ENCODE peak calls at places on chromosomes 5 and 9, in four cellular contexts. G is stimulated activated naive CD8-positive, alpha-beta T cell treated with anti-CD3 and anti-CD28 coated beads, Interleukin-15, Interleukin-2, amounts not matched to agents 100 U/mL and 50 U/mL, for 24 hours; J is H7; T is heart right ventricle. R is an unnamed sample.

GRCh38 chr9:128771094-128771721 is 519 bp downstream of the ZER1 start:
- DNase-seq in J (no peak), G (peak; percentile 13), T (no peak), R (peak; percentile 6)

GRCh38 chr5:140391312-140391711 is 10.3 kb upstream of the ANKHD1 start:
- DNase-seq in T (no peak), J (no peak), G (no peak), R (peak; percentile 66)

GRCh38 chr5:32170303-32171170 is 3.6 kb downstream of the GOLPH3 start:
- DNase-seq in G (no peak), T (no peak), J (no peak), R (peak; percentile 84)

GRCh38 chr9:135248111-135248510 is 160.6 kb downstream of the OLFM1 start:
- DNase-seq in T (no peak), J (peak; percentile 81), G (no peak), R (no peak)

GRCh38 chr5:41087461-41087860 is 16.3 kb upstream of the MROH2B start:
- DNase-seq in T (no peak), J (no peak), G (no peak), R (peak; percentile 89)

GRCh38 chr9:87792831-87793288 is 66.9 kb downstream of the CTSL start:
- DNase-seq in J (no peak), T (peak; percentile 68), G (peak; percentile 54), R (peak; percentile 98)

GRCh38 chr9:69637801-69638200 is 34.4 kb downstream of the APBA1 start:
- DNase-seq in T (no peak), J (no peak), G (no peak), R (peak; percentile 85)

GRCh38 chr5:153974131-153974812 is 64.4 kb downstream of the FAM114A2 start:
- DNase-seq in G (peak; percentile 27), T (peak; percentile 36), J (peak; percentile 58), R (peak; percentile 43)

GRCh38 chr9:9749591-9749990 is 863.2 kb downstream of the PTPRD start:
- DNase-seq in G (no peak), J (no peak), T (no peak), R (no peak)

GRCh38 chr5:143131983-143132382 is 271.5 kb downstream of the NR3C1 start:
- DNase-seq in G (no peak), J (no peak), T (no peak), R (no peak)

GRCh38 chr9:71822935-71823334 is 54.6 kb upstream of the CEMIP2 start:
- DNase-seq in G (no peak), T (no peak), J (no peak), R (no peak)

GRCh38 chr9:129400001-129400970 is 220.6 kb downstream of the C9orf50 start:
- DNase-seq in J (peak; percentile 62), T (no peak), G (no peak), R (no peak)

GRCh38 chr5:116575635-116576042 is 1.0 kb upstream of the SEMA6A start:
- DNase-seq in T (peak; percentile 9), J (peak; percentile 56), G (peak; percentile 9), R (no peak)

GRCh38 chr9:131174681-131175239 is 49.4 kb downstream of the NUP214 start:
- DNase-seq in G (no peak), T (no peak), J (no peak), R (no peak)

GRCh38 chr9:81605154-81605670 is 84.1 kb downstream of the TLE1 start:
- DNase-seq in G (no peak), J (no peak), T (no peak), R (no peak)

GRCh38 chr5:151696470-151697061 is 9.9 kb upstream of the SPARC start:
- DNase-seq in T (peak; percentile 61), G (no peak), J (peak; percentile 69), R (peak; percentile 95)

GRCh38 chr5:142946547-142947426 is 176.6 kb downstream of the ARHGAP26 start:
- DNase-seq in T (no peak), G (no peak), J (no peak), R (no peak)

GRCh38 chr5:109654455-109654854 is 35.3 kb upstream of the MAN2A1 start:
- DNase-seq in T (no peak), G (peak; percentile 42), J (no peak), R (peak; percentile 26)

GRCh38 chr9:4700932-4701331 is 21.6 kb downstream of the CDC37L1 start:
- DNase-seq in T (no peak), G (no peak), J (no peak), R (no peak)

GRCh38 chr9:130292104-130292503 is 26.5 kb downstream of the HMCN2 start:
- DNase-seq in G (no peak), T (no peak), J (no peak), R (no peak)

GRCh38 chr9:97570899-97571298 is 62.3 kb downstream of the TSTD2 start:
- DNase-seq in G (no peak), J (no peak), T (peak; percentile 79), R (no peak)

GRCh38 chr5:141182248-141182647 is at the start of gene PCDHB16:
- DNase-seq in G (no peak), T (peak; percentile 69), J (peak; percentile 81), R (peak; percentile 14)

GRCh38 chr9:115234094-115234493 is 116.1 kb upstream of the TNC start:
- DNase-seq in T (no peak), J (no peak), G (no peak), R (peak; percentile 94)

GRCh38 chr5:81408496-81408895 is 14.6 kb upstream of the ACOT12 start:
- DNase-seq in T (no peak), J (no peak), G (no peak), R (no peak)